ENCODE peak calls at places on chromosomes 4 and X, in four cellular contexts. Y is ovary, C is thyroid gland, H is IMR-90. V is an unnamed sample.

GRCh38 chrX:129525162-129525561 is 1.9 kb upstream of the SMARCA1 start:
- DNase-seq in H (no peak), Y (no peak), C (no peak), V (no peak)

GRCh38 chr4:164876680-164877324 is at the start of gene APELA:
- DNase-seq in H (no peak), Y (no peak), C (no peak), V (no peak)

GRCh38 chrX:153765138-153766079 is 1.4 kb downstream of the PLXNB3 start:
- DNase-seq in Y (peak; percentile 25), C (no peak), H (peak; percentile 5), V (no peak)

GRCh38 chr4:84852081-84852480 is 114.4 kb downstream of the WDFY3 start:
- DNase-seq in H (peak; percentile 43), C (no peak), Y (no peak), V (no peak)

GRCh38 chr4:7822858-7823257 is 116.8 kb downstream of the AFAP1 start:
- DNase-seq in H (no peak), Y (no peak), C (no peak), V (no peak)

GRCh38 chrX:67480789-67481188 is 63.0 kb upstream of the AR start:
- DNase-seq in Y (no peak), H (no peak), C (no peak), V (no peak)

GRCh38 chrX:10582945-10583344 is 37.4 kb downstream of the MID1 start:
- DNase-seq in H (peak; percentile 73), Y (no peak), C (no peak), V (no peak)

GRCh38 chr4:89755210-89755609 is 81.8 kb downstream of the SNCA start:
- DNase-seq in Y (no peak), H (no peak), C (no peak), V (no peak)

GRCh38 chr4:75895744-75896314 is 6.4 kb downstream of the PPEF2 start:
- DNase-seq in H (peak; percentile 18), Y (no peak), C (no peak), V (no peak)

GRCh38 chr4:89006307-89006706 is 50.7 kb downstream of the FAM13A start:
- DNase-seq in C (no peak), Y (no peak), H (no peak), V (no peak)

GRCh38 chrX:150270622-150271021 is 92.5 kb upstream of the MAMLD1 start:
- DNase-seq in Y (no peak), C (no peak), H (no peak), V (no peak)

GRCh38 chrX:103254921-103255455 is at the start of gene TCEAL8:
- DNase-seq in H (peak; percentile 74), Y (peak; percentile 81), C (peak; percentile 84), V (peak; percentile 47)
- TF ChIP-seq POLR2A in H (no peak), Y (peak; percentile 63), C (no peak), V (peak; percentile 42)

GRCh38 chrX:71217298-71217697 is 5.7 kb upstream of the GJB1 start:
- DNase-seq in H (no peak), C (peak; percentile 27), Y (no peak), V (no peak)

GRCh38 chrX:71214604-71215334 is 8.3 kb upstream of the GJB1 start:
- DNase-seq in Y (no peak), H (no peak), C (peak; percentile 2), V (no peak)

GRCh38 chrX:71214152-71214551 is 8.9 kb upstream of the GJB1 start:
- DNase-seq in Y (no peak), C (no peak), H (no peak), V (no peak)

GRCh38 chrX:71216446-71216845 is 6.6 kb upstream of the GJB1 start:
- DNase-seq in Y (no peak), H (no peak), C (peak; percentile 8), V (no peak)

GRCh38 chrX:71215335-71215912 is 7.6 kb upstream of the GJB1 start:
- DNase-seq in H (no peak), C (peak; percentile 22), Y (no peak), V (no peak)
- TF ChIP-seq POLR2A in H (no peak), C (no peak), Y (no peak), V (no peak)

DNA sequence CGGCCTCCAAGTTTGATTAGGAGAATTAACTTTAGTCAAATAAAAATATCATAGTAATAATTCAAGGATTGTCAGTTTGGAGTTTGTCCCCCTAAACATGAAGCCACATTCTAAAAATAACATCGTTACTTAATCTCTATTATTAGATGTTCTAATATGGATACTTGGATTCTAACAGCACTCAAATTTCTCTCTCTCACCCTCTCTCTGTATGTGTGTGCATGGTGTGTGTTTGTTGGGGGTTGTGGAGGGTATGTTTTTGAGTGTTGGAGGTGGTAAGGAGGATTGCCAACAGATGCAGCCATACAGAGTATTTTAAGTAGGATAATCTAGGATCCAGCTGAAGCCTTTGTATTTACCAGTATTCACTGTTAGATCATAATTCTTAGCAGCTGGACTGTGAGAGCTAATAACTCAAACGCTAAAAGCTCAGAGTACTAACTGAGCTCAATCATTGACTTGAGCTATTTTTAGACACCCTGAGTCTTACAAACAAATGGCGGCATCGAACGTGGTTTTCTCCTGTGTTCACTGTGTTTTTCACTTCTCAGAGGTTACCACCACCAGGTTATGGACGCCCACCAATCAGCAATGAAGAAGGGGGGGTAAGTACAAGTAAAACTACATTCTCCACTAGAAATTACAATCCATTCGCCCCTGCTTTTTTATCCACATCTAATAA is 8.8 kb downstream of the ENAM start:
- DNase-seq in C (no peak), H (peak; percentile 24), Y (no peak), V (no peak)
- TF ChIP-seq POLR2A in C (no peak), H (no peak), Y (no peak), V (no peak)

GRCh38 chrX:134462927-134463326 is 3.0 kb downstream of the HPRT1 start:
- DNase-seq in Y (no peak), C (no peak), H (no peak), V (no peak)

GRCh38 chrX:134459683-134460004 is 321 bp upstream of the HPRT1 start:
- DNase-seq in Y (no peak), H (no peak), C (no peak), V (no peak)

GRCh38 chrX:134460861-134461218 is 875 bp downstream of the HPRT1 start:
- DNase-seq in H (peak; percentile 1), C (no peak), Y (no peak), V (no peak)

GRCh38 chrX:134457708-134458107 is 2.3 kb upstream of the HPRT1 start:
- DNase-seq in Y (no peak), C (no peak), H (no peak), V (no peak)

DNA sequence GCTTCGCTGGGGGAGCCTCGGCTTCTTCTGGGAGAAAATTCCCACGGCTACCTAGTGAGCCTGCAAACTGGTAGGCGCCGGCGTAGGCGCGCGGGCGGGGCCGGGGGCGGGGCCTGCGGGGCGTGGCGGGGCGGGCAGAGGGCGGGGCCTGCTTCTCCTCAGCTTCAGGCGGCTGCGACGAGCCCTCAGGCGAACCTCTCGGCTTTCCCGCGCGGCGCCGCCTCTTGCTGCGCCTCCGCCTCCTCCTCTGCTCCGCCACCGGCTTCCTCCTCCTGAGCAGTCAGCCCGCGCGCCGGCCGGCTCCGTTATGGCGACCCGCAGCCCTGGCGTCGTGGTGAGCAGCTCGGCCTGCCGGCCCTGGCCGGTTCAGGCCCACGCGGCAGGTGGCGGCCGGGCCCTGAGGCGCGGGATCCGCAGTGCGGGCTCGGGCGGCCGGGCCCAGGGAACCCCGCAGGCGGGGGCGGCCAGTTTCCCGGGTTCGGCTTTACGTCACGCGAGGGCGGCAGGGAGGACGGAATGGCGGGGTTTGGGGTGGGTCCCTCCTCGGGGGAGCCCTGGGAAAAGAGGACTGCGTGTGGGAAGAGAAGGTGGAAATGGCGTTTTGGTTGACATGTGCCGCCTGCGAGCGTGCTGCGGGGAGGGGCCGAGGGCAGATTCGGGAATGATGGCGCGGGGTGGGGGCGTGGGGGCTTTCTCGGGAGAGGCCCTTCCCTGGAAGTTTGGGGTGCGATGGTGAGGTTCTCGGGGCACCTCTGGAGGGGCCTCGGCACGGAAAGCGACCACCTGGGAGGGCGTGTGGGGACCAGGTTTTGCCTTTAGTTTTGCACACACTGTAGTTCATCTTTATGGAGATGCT is at the start of gene HPRT1:
- DNase-seq in H (peak; percentile 66), Y (peak; percentile 79), C (peak; percentile 78), V (peak; percentile 68)
- TF ChIP-seq POLR2A in H (no peak), Y (peak; percentile 61), C (no peak), V (peak; percentile 50)

DNA sequence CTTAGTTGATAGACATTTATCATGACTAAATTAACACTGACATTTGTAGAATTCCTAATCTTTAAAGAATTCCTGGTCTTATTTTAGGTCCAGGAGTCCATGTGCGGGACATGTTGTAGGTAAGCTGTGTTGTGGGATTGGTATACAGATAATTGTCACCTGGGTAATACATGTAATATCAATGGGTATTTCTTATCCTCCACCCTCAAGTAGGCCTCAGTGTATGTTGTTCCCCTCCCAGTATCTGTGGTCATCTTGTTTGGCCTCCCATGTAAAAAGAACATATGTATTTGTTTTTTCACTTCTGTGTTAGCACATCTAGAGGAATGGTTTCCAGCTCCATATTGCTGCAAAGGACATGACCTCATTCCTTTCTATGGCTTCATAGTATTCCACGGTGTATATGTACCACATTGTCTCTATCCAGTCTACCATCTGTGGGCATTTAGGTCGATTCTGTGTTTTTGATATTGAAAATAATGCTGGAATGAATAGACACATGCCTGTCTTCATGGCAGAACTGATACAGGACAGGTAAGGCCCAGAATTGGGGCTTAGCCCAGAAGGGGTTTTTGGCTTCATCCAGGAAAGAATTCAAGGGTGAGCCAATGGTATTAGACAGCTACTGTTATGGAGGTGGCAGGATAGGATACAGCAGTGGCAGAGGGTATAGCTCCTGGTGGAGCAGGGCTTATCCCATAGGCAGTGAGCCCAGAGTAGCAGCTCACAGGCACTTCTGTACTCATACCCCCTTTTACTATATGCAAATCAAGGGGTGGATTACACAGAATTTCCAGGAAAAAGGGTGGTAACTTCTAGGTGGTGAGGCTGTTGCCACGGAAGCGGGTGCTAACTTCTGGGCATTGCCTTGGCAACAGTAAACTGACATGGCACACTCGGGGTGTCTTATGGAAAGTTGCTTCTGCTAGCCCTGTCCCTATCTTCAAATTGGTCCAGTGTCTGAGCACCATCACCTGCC is 66.1 kb upstream of the WDR1 start:
- DNase-seq in C (no peak), H (no peak), Y (no peak), V (no peak)
- TF ChIP-seq POLR2A in C (no peak), H (no peak), Y (no peak), V (no peak)

DNA sequence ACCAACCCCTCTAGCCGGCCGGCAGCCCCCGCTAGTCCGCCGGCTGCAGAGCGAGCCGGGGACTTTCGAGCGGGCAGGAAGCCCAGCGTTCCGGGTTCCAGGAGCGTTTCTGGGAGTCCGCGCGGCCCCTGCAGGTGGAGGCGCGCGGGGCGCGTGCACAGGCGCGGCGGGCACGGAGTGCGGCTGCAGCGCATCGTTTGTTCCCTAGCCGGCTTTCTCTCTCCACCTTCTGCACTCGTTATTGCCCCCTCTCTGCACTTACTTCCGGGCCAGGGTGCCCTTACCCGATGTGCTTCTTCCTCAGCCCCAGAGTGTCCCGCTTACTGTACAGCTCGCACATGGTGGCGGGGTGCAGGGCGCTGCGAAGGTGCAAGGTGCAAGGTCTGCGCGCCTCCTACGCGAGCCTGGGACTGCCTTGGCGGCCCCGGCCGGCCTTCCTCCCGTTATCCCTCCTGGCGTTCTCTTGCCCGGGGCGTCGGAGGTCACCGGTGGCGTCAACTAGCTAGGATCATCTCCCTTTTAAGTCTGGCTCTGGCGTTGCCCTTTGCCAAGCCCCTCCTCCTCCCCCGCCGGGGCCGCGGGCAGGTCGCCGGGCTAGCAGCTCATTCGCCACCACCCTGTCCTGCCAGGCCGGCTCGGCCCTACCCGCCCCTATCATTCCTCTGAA is at the start of gene ETNPPL:
- DNase-seq in Y (no peak), H (no peak), C (peak; percentile 37), V (no peak)
- TF ChIP-seq POLR2A in Y (no peak), H (no peak), C (no peak), V (no peak)

GRCh38 chr4:185396724-185397402 is at the start of gene ANKRD37:
- DNase-seq in H (peak; percentile 19), Y (no peak), C (peak; percentile 81), V (no peak)
- TF ChIP-seq POLR2A in H (no peak), Y (no peak), C (peak; percentile 16), V (peak; percentile 26)

V was measured in H54.